ENCODE peak calls at places on chromosomes 12 and 14, in seven cellular contexts. R is esophagus squamous epithelium, H is Panc1, Q is IMR-90, D is Caco-2, P is right atrium auricular region, E is upper lobe of left lung. U is an unnamed sample. For H3K27me3, the result is how much of the 10 kb centered on the place peaks cover.

GRCh38 chr12:15044461-15044860 is 71.6 kb downstream of the PDE6H start:
- DNase-seq in R (no peak), H (no peak), Q (no peak), D (no peak), P (no peak), E (no peak), U (peak)

GRCh38 chr12:131455218-131455506 is 255.7 kb upstream of the SFSWAP start:
- DNase-seq in R (no peak), H (no peak), Q (no peak), D (no peak), P (no peak), E (no peak), U (no peak)

GRCh38 chr14:100649173-100649519 is 61.9 kb upstream of the BEGAIN start:
- DNase-seq in R (no peak), H (no peak), Q (peak), D (no peak), P (no peak), E (no peak), U (peak)

GRCh38 chr12:82896286-82896685 is 209.6 kb downstream of the TMTC2 start:
- DNase-seq in R (no peak), H (no peak), Q (no peak), D (no peak), P (no peak), E (no peak), U (no peak)

GRCh38 chr14:64611358-64612020 is 61.7 kb downstream of the PPP1R36 start:
- DNase-seq in R (no peak), H (no peak), Q (peak), D (no peak), P (no peak), E (no peak), U (no peak)

GRCh38 chr12:3973939-3974644 is 100.9 kb upstream of the PARP11 start:
- DNase-seq in R (no peak), H (no peak), Q (no peak), D (no peak), P (no peak), E (no peak), U (no peak)

GRCh38 chr14:42628591-42628990 is 1021.9 kb downstream of the LRFN5 start:
- DNase-seq in R (no peak), H (no peak), Q (no peak), D (no peak), P (no peak), E (no peak), U (no peak)

GRCh38 chr12:43147893-43148292 is 404.1 kb downstream of the ADAMTS20 start:
- DNase-seq in R (no peak), H (no peak), Q (peak), D (no peak), P (no peak), E (no peak), U (no peak)

GRCh38 chr12:85155791-85156190 is 119.6 kb downstream of the LRRIQ1 start:
- DNase-seq in R (no peak), H (no peak), Q (no peak), D (no peak), P (no peak), E (no peak), U (peak)

DNA sequence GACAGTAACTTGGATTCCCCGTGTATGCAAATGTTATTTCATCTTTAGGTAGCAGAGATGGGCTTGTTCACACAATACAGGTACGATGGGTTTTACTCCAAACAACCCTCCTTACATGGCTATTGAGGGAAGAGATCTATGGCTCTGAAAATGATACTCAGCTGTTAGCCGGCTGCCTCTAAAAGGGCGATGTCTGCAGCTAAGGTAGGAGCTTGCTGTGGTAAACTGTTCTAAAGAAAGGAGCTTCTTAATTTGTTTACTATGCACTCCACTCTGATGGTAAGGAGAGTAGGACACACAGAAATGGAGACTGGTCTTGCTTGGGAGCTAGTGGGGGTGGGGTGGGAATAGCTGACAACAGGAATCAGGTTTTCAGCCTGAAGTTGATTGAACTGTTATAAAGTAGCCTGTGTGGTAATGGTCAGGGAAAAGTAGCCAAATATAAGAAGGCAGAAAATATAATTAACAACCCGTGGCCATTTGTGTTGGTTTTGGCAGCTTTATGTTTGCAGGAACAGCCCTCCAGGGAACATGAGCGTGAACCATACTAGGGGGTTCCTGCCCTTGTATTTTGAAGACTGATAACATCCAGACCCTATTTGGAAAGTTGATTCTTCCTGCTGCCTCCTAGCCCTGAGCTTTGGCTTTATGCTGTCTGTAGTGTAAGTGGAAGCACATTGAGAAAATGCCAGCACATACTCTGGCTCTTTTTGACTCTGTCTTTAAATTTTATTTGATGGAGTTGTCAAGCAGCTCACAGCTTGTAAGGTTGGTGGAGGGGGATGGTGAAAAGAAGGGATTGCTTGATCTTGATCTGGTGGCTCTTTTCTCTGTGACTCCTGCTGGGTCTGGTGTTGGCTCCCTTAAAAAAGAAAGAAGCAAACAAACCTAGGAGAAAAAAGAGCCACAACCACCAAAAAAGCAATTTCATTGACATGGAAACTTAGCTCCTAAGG is 929.8 kb downstream of the DIO2 start:
- DNase-seq in R (no peak), H (no peak), Q (no peak), D (no peak), P (no peak), E (no peak), U (no peak)
- H3K4me3 ChIP-seq in R (no peak), H (no peak), Q (peak), D (no peak), P (no peak), E (peak), U (no peak)

DNA sequence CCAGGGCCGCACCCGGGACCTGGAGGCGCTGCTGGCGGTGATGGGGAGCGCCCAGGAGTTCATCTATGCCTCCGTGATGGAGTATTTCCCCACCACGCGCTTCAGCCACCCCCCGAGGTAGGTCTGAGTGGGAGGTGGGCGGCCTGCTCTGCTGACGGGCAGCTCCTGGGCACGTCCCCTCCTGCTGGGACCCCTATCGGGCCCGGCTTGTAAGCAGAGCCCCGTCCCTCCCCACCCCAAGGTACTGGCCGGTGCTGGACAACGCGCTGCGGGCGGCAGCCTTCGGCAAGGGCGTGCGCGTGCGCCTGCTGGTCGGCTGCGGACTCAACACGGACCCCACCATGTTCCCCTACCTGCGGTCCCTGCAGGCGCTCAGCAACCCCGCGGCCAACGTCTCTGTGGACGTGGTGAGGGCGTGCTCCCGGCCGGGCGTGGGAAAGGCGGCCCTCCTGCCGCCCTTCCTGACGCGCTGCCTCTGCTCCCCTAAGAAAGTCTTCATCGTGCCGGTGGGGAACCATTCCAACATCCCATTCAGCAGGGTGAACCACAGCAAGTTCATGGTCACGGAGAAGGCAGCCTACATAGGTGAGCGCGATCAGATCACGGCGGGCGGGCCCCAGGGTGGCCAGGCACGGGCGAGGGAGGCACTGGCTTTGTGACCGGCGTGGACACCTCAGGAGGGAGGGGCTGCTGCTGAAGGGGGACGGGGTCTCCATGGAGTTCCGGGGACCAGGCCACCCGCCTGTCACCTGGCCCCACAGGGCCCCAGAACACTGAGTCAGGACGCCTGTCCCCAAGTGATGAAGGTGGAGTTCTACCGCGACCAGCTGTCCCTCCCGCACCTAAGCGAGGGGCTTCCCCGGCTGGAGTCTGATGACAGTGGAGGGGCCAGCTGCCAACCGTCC is 7.3 kb downstream of the PLD4 start:
- DNase-seq in R (no peak), H (no peak), Q (no peak), D (no peak), P (no peak), E (no peak), U (no peak)
- H3K27me3 ChIP-seq in R (under half), H (under half), Q (half or more), D (under half), P (under half), E (under half), U (under half)

GRCh38 chr14:77200406-77200985 is 18.9 kb downstream of the TMEM63C start:
- DNase-seq in R (no peak), H (no peak), Q (no peak), D (no peak), P (no peak), E (no peak), U (no peak)
- TF ChIP-seq CTCF in R (no peak), H (no peak), Q (no peak), D (no peak), P (no peak), E (no peak), U (no peak)

DNA sequence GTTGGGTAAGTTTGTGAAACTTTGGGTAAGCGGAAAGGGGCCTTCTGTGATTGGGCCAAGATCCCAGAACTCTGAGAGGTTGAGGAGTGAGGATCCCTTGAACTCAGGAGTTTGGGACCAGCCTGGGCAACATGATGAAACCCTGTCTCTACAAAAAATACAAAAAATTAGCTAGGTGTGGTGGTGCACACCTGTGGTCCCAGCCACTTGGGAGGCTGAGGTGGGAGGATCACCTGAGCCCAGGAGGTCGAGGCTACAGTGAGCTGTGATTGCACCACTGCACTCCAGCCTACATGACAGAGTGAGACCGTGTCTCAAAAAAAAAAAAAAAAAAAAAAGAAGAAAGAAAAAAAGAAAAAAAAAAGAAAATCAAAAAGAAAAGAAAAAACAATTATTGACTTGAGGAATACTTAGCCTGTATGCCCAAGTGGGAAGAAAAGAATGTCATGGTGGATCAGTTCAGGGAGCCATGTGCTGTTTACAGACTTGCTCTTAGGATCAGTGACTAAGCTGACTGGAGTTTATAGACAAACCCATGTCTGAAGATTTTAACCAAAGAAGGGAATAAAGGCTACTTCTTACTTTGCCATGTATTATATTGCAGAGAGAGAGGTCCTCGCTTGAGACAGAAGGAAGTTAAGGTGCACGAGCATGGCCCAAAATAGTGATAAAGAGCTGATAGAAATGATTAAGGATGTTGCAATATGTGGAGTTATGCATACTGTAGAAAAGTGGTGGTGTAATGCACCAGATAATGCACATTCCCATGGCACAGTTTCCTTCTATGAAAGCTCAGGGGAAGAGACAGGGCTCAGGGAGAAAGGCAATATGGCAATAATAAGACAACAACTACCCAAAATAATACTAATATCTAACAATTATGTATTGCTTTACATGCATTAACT is 881 bp downstream of the HSD17B6 start:
- DNase-seq in R (no peak), H (no peak), Q (peak), D (no peak), P (no peak), E (no peak), U (no peak)
- H3K4me3 ChIP-seq in R (no peak), H (no peak), Q (no peak), D (no peak), P (no peak), E (peak), U (no peak)

DNA sequence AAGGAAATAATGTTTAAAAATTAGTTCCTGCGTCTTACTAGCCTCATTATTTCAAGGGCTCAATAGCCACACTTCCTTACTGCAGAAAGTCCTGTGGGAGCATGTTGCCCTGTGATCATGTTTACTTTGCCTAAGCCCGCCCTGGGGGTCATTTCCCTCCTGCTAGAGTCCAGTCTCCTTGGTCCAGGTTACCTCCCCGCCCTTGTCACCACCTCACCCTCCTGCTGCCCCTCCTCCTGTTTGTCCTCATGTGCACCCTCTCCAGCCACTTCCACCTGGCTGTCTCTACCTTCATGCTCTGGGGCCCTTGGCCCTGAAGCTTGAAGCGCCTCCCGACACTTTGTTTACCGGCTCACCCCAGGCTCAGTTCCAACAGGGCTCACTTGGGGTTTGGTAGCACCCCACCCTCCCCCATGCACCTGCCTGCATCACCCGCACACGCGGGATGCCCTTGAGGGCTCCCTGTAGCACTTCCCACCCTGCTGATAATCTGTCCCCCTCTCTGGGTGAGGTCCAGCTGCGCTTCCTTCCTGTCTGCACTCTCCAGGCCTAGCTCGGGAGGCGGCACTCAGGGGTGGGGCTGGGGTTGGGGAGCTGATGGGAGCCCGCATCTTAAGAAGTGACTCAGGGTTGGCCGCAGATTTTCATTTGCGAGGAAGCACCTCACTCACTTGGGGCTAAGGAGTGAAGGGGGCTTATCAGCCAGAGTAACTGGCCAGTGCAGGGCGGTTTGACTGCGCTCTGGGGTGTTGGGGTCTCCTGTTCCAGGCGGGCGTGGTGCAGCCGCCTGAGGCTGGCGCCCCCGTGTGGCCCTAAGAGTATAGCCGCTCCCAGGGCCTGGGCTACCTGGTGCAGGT is 40.1 kb downstream of the SMIM41 start:
- DNase-seq in R (no peak), H (no peak), Q (no peak), D (peak), P (no peak), E (peak), U (no peak)
- H3K27me3 ChIP-seq in R (under half), H (under half), Q (under half), D (under half), P (under half), E (under half), U (under half)

DNA sequence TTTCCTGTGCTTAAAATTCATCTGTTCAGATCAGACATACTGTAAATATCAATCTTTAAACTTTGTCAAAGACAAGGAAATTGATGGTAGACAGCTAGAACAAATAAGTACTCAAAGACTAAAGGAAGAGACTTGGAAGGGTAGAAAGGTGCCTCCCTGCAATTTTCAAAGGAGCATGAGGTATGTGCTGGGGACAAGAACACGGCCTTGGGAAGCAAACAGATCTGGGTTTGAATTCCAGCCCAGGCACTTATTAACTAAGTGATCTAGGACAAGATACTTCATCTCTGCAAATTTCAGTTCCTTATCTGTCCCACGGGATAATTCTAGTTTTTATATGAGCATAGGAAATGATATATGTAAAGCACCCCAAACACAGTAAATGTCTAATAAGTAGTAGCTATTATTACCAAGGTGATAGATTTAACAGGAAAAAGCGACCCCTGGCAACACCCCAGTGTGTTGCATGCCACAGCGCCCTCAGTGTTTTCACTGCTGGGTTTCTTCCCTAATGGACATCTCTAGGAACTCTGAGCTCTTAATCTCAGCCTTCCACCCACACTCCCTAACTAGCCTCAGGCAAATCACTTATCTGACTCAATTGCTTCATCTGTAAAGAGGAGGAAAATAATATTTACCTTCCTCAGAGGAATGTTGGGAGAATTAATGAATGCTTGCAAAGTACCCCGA is 44.7 kb upstream of the BMP4 start:
- DNase-seq in R (no peak), H (no peak), Q (no peak), D (peak), P (no peak), E (no peak), U (no peak)
- TF ChIP-seq CTCF in R (no peak), H (peak), Q (no peak), D (peak), P (peak), E (no peak), U (no peak)

GRCh38 chr14:68966872-68967301 is 12.2 kb downstream of the ACTN1 start:
- DNase-seq in R (no peak), H (no peak), Q (no peak), D (no peak), P (no peak), E (no peak), U (peak)

GRCh38 chr14:68969278-68969677 is 9.8 kb downstream of the ACTN1 start:
- DNase-seq in R (no peak), H (no peak), Q (no peak), D (no peak), P (no peak), E (no peak), U (no peak)

GRCh38 chr14:68968721-68969120 is 10.4 kb downstream of the ACTN1 start:
- DNase-seq in R (no peak), H (no peak), Q (no peak), D (no peak), P (no peak), E (no peak), U (no peak)

GRCh38 chr14:68968051-68968450 is 11.1 kb downstream of the ACTN1 start:
- DNase-seq in R (no peak), H (no peak), Q (no peak), D (no peak), P (no peak), E (no peak), U (peak)

DNA sequence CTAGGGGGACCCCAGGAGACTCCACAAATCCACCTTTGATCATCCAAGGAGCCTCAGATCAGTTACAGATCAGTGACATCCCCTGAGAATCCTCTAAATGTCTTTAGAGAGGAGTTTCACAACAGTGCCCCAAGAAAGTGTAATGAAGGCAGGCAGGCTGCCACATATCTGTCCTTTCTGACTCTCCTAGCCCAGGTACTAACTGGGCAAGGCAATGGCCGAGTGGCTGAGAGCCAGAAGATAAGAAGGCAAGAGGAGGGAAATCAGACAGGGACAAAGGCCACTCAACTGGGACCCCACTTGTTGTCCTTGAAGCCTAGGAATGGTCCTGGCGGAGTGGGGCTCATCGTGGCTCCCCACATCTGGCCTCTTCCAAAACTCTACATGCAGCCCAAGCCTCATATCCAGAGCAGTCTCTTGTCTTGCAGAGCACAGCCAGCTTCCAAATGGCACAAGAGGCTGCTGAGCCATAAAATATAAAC is 11.6 kb downstream of the ACTN1 start:
- DNase-seq in R (no peak), H (no peak), Q (no peak), D (no peak), P (no peak), E (no peak), U (peak)
- H3K4me3 ChIP-seq in R (no peak), H (no peak), Q (no peak), D (no peak), P (no peak), E (no peak), U (no peak)

GRCh38 chr12:54472494-54473262 is 724 bp downstream of the GTSF1 start:
- DNase-seq in R (no peak), H (no peak), Q (no peak), D (no peak), P (no peak), E (no peak), U (no peak)
- H3K27me3 ChIP-seq in R (under half), H (under half), Q (under half), D (under half), P (under half), E (under half), U (under half)

U was measured in brain microvascular endothelial cell.